ENCODE peak calls at places on chromosomes 16 and 17, in four cellular contexts. Q is foreskin fibroblast; F is psoas muscle; Y is CD4-positive, alpha-beta T cell. J is an unnamed sample.

GRCh38 chr16:85041184-85041928 is 13.8 kb downstream of the KIAA0513 start:
- DNase-seq in Q (no peak), F (no peak), Y (no peak), J (no peak)

GRCh38 chr17:2435852-2436251 is 35.0 kb upstream of the MNT start:
- DNase-seq in Q (no peak), F (no peak), Y (no peak), J (no peak)

GRCh38 chr17:27496005-27496404 is 39.8 kb downstream of the KSR1 start:
- DNase-seq in Q (no peak), F (no peak), Y (no peak), J (no peak)

GRCh38 chr17:69539781-69540319 is 125.4 kb downstream of the MAP2K6 start:
- DNase-seq in Q (peak), F (no peak), Y (no peak), J (peak)

GRCh38 chr17:31067699-31068184 is 27.0 kb upstream of the NF1 start:
- DNase-seq in Q (peak), F (no peak), Y (no peak), J (peak)

GRCh38 chr17:68771867-68772515 is 170.8 kb upstream of the FAM20A start:
- DNase-seq in Q (peak), F (no peak), Y (no peak), J (peak)

GRCh38 chr17:44355310-44355640 is 8.4 kb downstream of the FAM171A2 start:
- DNase-seq in Q (no peak), F (no peak), Y (no peak), J (no peak)

GRCh38 chr17:7023576-7024401 is 939 bp downstream of the BCL6B start:
- DNase-seq in Q (peak), F (peak), Y (peak), J (peak)

GRCh38 chr17:48954300-48954755 is 9.7 kb upstream of the SNF8 start:
- DNase-seq in Q (peak), F (no peak), Y (no peak), J (peak)

GRCh38 chr17:81558115-81558468 is 5.9 kb upstream of the FAAP100 start:
- DNase-seq in Q (no peak), F (no peak), Y (no peak), J (no peak)

GRCh38 chr17:4777969-4778760 is 6.5 kb downstream of the TM4SF5 start:
- DNase-seq in Q (peak), F (no peak), Y (no peak), J (no peak)

GRCh38 chr16:88767546-88767945 is 17.5 kb downstream of the PIEZO1 start:
- DNase-seq in Q (no peak), F (no peak), Y (no peak), J (no peak)

GRCh38 chr16:8862309-8863130 is 6.3 kb downstream of the CARHSP1 start:
- DNase-seq in Q (peak), F (no peak), Y (no peak), J (no peak)

GRCh38 chr16:20741555-20742285 is at the start of gene THUMPD1:
- DNase-seq in Q (peak), F (peak), Y (peak), J (peak)

GRCh38 chr16:75262104-75262799 is 10.8 kb upstream of the BCAR1 start:
- DNase-seq in Q (peak), F (peak), Y (no peak), J (no peak)

GRCh38 chr17:37399404-37399803 is 7.2 kb downstream of the ACACA start:
- DNase-seq in Q (peak), F (no peak), Y (no peak), J (no peak)

GRCh38 chr17:10337976-10338375 is 34.8 kb downstream of the MYH13 start:
- DNase-seq in Q (peak), F (no peak), Y (no peak), J (no peak)

GRCh38 chr16:53785044-53785443 is 81.1 kb downstream of the FTO start:
- DNase-seq in Q (peak), F (no peak), Y (no peak), J (peak)

GRCh38 chr16:56424791-56425438 is 430 bp downstream of the AMFR start:
- DNase-seq in Q (peak), F (peak), Y (peak), J (peak)

GRCh38 chr17:50922739-50923405 is 56.7 kb upstream of the TOB1 start:
- DNase-seq in Q (no peak), F (no peak), Y (no peak), J (no peak)

GRCh38 chr17:17797119-17797809 is 39.5 kb downstream of the SREBF1 start:
- DNase-seq in Q (no peak), F (no peak), Y (no peak), J (no peak)

GRCh38 chr16:68324336-68324735 is 13.5 kb downstream of the PRMT7 start:
- DNase-seq in Q (no peak), F (no peak), Y (no peak), J (no peak)

GRCh38 chr16:63617047-63617989 is 1504.5 kb downstream of the CDH11 start:
- DNase-seq in Q (no peak), F (no peak), Y (no peak), J (no peak)

GRCh38 chr16:57797526-57798266 is 4.6 kb downstream of the KIFC3 start:
- DNase-seq in Q (no peak), F (peak), Y (no peak), J (no peak)

GRCh38 chr17:38970128-38970527 is 2.9 kb upstream of the FBXO47 start:
- DNase-seq in Q (no peak), F (no peak), Y (no peak), J (no peak)
- TF ChIP-seq CTCF in Q (no peak), F (no peak), Y (no peak), J (no peak)

DNA sequence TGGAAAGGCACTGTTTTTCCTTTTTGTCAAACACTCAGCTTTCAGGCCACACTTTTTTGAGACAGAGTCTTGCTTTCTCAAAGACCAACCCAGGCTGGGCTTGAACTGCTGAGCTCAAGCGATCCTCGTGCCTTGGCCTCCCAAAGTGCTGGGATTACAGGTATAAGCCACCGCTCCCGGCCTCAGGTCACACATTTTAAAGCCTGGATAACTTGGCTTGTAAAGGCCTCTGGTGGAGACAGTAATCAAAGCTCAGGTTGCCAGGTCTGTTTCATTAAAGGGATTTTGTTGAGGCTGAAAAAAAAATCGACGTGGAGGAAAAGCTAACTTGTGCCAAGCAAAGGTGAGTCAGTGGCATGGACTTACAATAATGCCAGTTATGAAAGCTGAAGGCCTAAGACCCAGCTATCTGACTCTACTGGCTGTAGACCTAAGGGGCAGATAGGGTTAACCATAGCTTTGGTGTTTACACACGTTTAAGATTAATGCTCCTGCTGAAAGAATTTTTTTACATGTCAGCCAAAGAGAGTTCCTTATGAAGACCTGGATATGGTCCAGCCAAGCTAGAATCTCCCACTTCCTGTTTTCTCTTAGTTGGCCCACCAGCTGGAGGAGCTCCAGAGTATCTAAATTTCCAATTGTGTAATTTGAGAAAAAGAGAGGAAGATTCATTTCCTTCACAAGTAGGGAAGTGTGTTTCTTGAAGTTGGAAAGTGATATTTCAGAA is 910 bp downstream of the NBR1 start:
- DNase-seq in Q (peak), F (no peak), Y (no peak), J (peak)
- TF ChIP-seq CTCF in Q (peak), F (no peak), Y (peak), J (peak)

GRCh38 chr16:30115238-30115637 is 1.9 kb upstream of the GDPD3 start:
- DNase-seq in Q (no peak), F (no peak), Y (peak), J (no peak)

GRCh38 chr16:30113711-30114333 is 485 bp upstream of the GDPD3 start:
- DNase-seq in Q (no peak), F (no peak), Y (no peak), J (no peak)

GRCh38 chr16:30114411-30114810 is 1.1 kb upstream of the GDPD3 start:
- DNase-seq in Q (no peak), F (no peak), Y (no peak), J (no peak)

GRCh38 chr16:30112197-30113030 is 923 bp downstream of the GDPD3 start:
- DNase-seq in Q (peak), F (peak), Y (peak), J (peak)

GRCh38 chr16:30113031-30113710 is at the start of gene GDPD3:
- DNase-seq in Q (no peak), F (peak), Y (no peak), J (no peak)
- TF ChIP-seq CTCF in Q (no peak), F (no peak), Y (peak), J (no peak)

GRCh38 chr17:47821424-47822379 is at the start of gene OSBPL7:
- DNase-seq in Q (peak), F (peak), Y (peak), J (peak)
- TF ChIP-seq CTCF in Q (no peak), F (no peak), Y (no peak), J (no peak)

J was measured in fibroblast of lung.